ENCODE peak calls at places on chromosomes 2 and 18, in four cellular contexts. E is RWPE1, H is kidney, I is neural crest cell. Y is an unnamed sample.

GRCh38 chr18:68426731-68427315 is 288.1 kb downstream of the TMX3 start:
- DNase-seq in E (no peak), H (no peak), I (no peak), Y (no peak)

GRCh38 chr18:7593194-7593819 is 26.2 kb downstream of the PTPRM start:
- DNase-seq in E (no peak), H (no peak), I (no peak), Y (no peak)

GRCh38 chr2:71313016-71313766 is 18.4 kb upstream of the ZNF638 start:
- DNase-seq in E (no peak), H (no peak), I (no peak), Y (no peak)

GRCh38 chr2:233953106-233953801 is 36.1 kb downstream of the TRPM8 start:
- DNase-seq in E (no peak), H (no peak), I (no peak), Y (no peak)

GRCh38 chr18:48982269-48982668 is 31.5 kb upstream of the SMAD7 start:
- DNase-seq in E (no peak), H (no peak), I (no peak), Y (no peak)

GRCh38 chr2:215435261-215435808 is 533 bp downstream of the FN1 start:
- DNase-seq in E (peak), H (peak), I (peak), Y (peak)

GRCh38 chr2:72425996-72426395 is 278.3 kb upstream of the CYP26B1 start:
- DNase-seq in E (no peak), H (no peak), I (no peak), Y (no peak)

GRCh38 chr2:180607501-180608060 is 372.8 kb upstream of the UBE2E3 start:
- DNase-seq in E (no peak), H (no peak), I (no peak), Y (no peak)

GRCh38 chr2:197251576-197251975 is 59.0 kb downstream of the ANKRD44 start:
- DNase-seq in E (no peak), H (no peak), I (no peak), Y (no peak)

GRCh38 chr2:134348239-134348638 is 94.4 kb downstream of the MGAT5 start:
- DNase-seq in E (no peak), H (no peak), I (no peak), Y (no peak)

GRCh38 chr2:191113761-191114160 is 37.0 kb downstream of the STAT4 start:
- DNase-seq in E (no peak), H (no peak), I (no peak), Y (no peak)

GRCh38 chr2:200618590-200619021 is 32.8 kb downstream of the AOX1 start:
- DNase-seq in E (no peak), H (no peak), I (no peak), Y (no peak)

GRCh38 chr2:127891806-127892205 is 6.0 kb upstream of the AMMECR1L start:
- DNase-seq in E (no peak), H (no peak), I (no peak), Y (no peak)

GRCh38 chr18:52130621-52131020 is 209.4 kb upstream of the DCC start:
- DNase-seq in E (peak), H (no peak), I (no peak), Y (no peak)

GRCh38 chr2:111705711-111706323 is 178.2 kb downstream of the ANAPC1 start:
- DNase-seq in E (peak), H (peak), I (no peak), Y (no peak)

GRCh38 chr18:79952996-79953559 is 1.6 kb upstream of the SLC66A2 start:
- DNase-seq in E (no peak), H (no peak), I (no peak), Y (peak)

GRCh38 chr2:43376523-43377198 is 150.3 kb upstream of the ZFP36L2 start:
- DNase-seq in E (no peak), H (no peak), I (no peak), Y (no peak)

DNA sequence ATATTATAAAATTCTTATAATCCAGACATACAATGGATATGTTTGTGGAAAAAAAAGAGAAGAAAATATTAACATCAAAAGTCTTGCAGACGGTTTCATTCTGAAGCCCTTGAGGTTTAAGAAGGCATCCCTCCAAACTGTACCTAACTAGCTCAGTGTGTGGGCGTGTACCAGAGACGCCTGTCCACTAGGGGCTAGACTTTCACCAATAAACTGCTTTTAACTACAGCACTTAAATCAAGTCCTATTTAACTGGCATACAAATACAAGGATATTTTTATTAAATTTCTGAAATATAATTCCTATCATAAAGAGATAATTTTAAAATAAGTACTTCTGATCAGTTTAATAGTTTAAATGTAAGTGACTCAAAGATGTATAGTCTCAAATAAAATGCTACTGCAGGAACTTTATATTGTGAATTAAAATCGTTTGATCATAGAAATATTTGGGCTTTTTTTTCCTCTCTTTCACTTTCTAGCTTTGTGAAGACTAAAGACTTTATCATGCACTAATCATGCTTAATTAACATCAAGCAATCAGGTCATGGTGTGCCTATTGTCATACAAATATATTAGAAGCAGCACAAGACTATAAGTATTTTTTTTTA is 437.7 kb downstream of the SATB2 start:
- DNase-seq in E (peak), H (no peak), I (no peak), Y (no peak)
- TF ChIP-seq CTCF in E (peak), H (peak), I (peak), Y (no peak)

GRCh38 chr18:77422974-77423373 is 173.3 kb downstream of the GALR1 start:
- DNase-seq in E (no peak), H (no peak), I (no peak), Y (no peak)
- TF ChIP-seq CTCF in E (no peak), H (no peak), I (peak), Y (no peak)

DNA sequence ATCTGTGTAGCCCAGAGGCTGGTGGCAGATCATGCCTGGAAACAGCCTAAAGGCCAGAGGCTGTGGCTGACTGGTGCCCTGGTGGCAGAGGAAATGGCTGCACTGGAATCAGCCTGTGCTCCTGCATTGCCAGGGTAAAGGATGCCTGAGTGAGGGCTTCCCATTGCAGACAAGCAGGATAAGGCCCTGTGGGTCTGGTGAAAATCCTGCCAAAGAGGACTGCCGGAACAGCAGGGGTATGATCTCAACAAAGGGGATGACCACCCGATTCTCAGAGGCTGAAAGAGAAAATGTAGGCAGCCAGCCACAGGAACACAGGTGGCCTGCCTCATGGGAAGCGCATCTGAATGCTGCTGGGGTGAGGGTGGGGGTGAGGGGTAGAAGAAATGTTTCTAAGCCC is 48.2 kb downstream of the FBXO48 start:
- DNase-seq in E (no peak), H (peak), I (no peak), Y (no peak)
- TF ChIP-seq CTCF in E (no peak), H (no peak), I (no peak), Y (no peak)

GRCh38 chr2:6214471-6214870 is 522.3 kb downstream of the SOX11 start:
- DNase-seq in E (no peak), H (no peak), I (no peak), Y (no peak)
- TF ChIP-seq CTCF in E (no peak), H (no peak), I (peak), Y (no peak)

DNA sequence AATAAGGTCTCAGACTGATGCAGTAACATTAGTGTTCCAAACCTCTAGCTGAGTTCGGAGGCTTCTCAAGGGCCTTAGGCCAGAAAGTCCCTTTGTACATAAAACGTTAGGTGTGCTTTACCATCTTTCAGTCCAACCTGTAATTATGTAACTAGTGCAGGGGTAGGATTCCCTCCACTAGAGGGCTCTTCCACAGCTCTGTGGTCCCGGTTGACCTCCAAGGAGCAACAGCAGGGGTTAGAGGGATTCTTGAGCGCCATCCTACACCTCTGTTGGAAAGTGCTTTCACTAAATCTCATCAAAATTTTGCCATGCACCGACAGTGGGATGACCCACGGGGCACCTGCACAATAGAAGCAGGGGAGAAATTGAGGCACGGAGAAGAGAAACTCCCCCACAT is 155.8 kb upstream of the LRP1B start:
- DNase-seq in E (peak), H (no peak), I (peak), Y (no peak)
- TF ChIP-seq CTCF in E (no peak), H (peak), I (peak), Y (no peak)

Y was measured in sigmoid colon.